ENCODE peak calls at places on chromosomes 5 and 9, in ten cellular contexts. G is cardiac muscle cell, M is uterus, I is heart left ventricle, Y is K562, K is HCT116, P is IMR-90, E is tibial artery, C is breast epithelium, B is transverse colon. Q is an unnamed sample.

GRCh38 chr5:95043234-95043633 is 241.7 kb downstream of the MCTP1 start:
- DNase-seq in G (no peak), M (no peak), I (no peak), Y (no peak), K (no peak), P (no peak), E (no peak), C (no peak), B (no peak), Q (no peak)

GRCh38 chr5:52502591-52502990 is 285.1 kb upstream of the ITGA1 start:
- DNase-seq in G (no peak), M (no peak), I (no peak), Y (no peak), K (no peak), P (no peak), E (no peak), C (no peak), B (no peak), Q (no peak)

GRCh38 chr5:1656271-1656975 is 132.7 kb upstream of the LPCAT1 start:
- DNase-seq in G (no peak), M (no peak), I (no peak), Y (no peak), K (no peak), P (no peak), E (peak; percentile 28), C (no peak), B (no peak), Q (no peak)

GRCh38 chr9:128703616-128704355 is 1.5 kb downstream of the PKN3 start:
- DNase-seq in G (no peak), M (peak; percentile 61), I (peak; percentile 80), Y (peak; percentile 62), K (no peak), P (no peak), E (peak; percentile 72), C (no peak), B (no peak), Q (no peak)

GRCh38 chr5:160628295-160629006 is 206.8 kb downstream of the PTTG1 start:
- DNase-seq in G (no peak), M (no peak), I (no peak), Y (no peak), K (no peak), P (no peak), E (no peak), C (no peak), B (no peak), Q (no peak)

GRCh38 chr5:80964919-80965318 is 4.8 kb downstream of the RASGRF2 start:
- DNase-seq in G (no peak), M (no peak), I (no peak), Y (no peak), K (no peak), P (no peak), E (no peak), C (no peak), B (no peak), Q (no peak)

GRCh38 chr9:95834281-95834907 is 41.1 kb upstream of the ERCC6L2 start:
- DNase-seq in G (peak; percentile 89), M (no peak), I (no peak), Y (peak; percentile 42), K (no peak), P (peak; percentile 61), E (no peak), C (no peak), B (no peak), Q (no peak)

GRCh38 chr5:83157120-83157519 is 79.8 kb downstream of the XRCC4 start:
- DNase-seq in G (no peak), M (no peak), I (no peak), Y (no peak), K (no peak), P (no peak), E (no peak), C (no peak), B (no peak), Q (no peak)

GRCh38 chr9:113352006-113352405 is 2.7 kb downstream of the BSPRY start:
- DNase-seq in G (no peak), M (no peak), I (no peak), Y (no peak), K (no peak), P (no peak), E (no peak), C (no peak), B (no peak), Q (no peak)

GRCh38 chr5:136655429-136655828 is 290.1 kb upstream of the TRPC7 start:
- DNase-seq in G (no peak), M (no peak), I (no peak), Y (no peak), K (no peak), P (peak; percentile 42), E (no peak), C (no peak), B (no peak), Q (peak; percentile 58)

GRCh38 chr5:37757980-37758582 is 81.8 kb downstream of the GDNF start:
- DNase-seq in G (peak; percentile 32), M (no peak), I (no peak), Y (no peak), K (no peak), P (no peak), E (no peak), C (no peak), B (no peak), Q (no peak)
- TF ChIP-seq CTCF in G (peak; percentile 31), M (no peak), I (no peak), Y (peak; percentile 32), K (no peak), P (peak; percentile 39), E (no peak), C (no peak), B (no peak), Q (peak; percentile 1)

GRCh38 chr5:40570408-40571129 is 109.1 kb upstream of the PTGER4 start:
- DNase-seq in G (peak; percentile 29), M (no peak), I (no peak), Y (no peak), K (no peak), P (peak; percentile 90), E (no peak), C (no peak), B (no peak), Q (peak; percentile 91)

GRCh38 chr5:40572947-40573346 is 106.8 kb upstream of the PTGER4 start:
- DNase-seq in G (peak; percentile 73), M (peak; percentile 15), I (no peak), Y (no peak), K (no peak), P (peak; percentile 88), E (no peak), C (no peak), B (no peak), Q (no peak)

GRCh38 chr5:40569549-40570270 is 110.0 kb upstream of the PTGER4 start:
- DNase-seq in G (peak; percentile 23), M (no peak), I (no peak), Y (no peak), K (no peak), P (peak; percentile 26), E (no peak), C (no peak), B (no peak), Q (no peak)

GRCh38 chr5:40572359-40572758 is 107.4 kb upstream of the PTGER4 start:
- DNase-seq in G (peak; percentile 26), M (no peak), I (no peak), Y (no peak), K (no peak), P (no peak), E (no peak), C (no peak), B (no peak), Q (no peak)

DNA sequence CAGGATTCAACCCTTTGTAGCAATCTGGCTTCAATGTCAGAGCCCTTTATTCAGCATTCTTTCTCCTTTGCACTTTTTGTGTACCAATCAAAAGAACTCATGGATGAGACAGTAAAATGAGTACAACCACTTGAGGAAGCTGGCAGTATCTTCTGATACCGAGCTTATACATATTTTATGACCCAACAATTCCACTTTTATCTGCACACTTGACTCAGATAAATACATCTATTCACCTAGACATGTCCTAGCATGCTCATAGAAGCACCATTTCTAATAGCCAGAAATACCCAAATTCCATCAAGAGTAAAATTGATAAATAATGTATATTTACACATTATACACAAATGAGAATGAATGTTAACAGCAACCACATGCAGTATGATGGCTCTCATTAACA is 111.2 kb upstream of the PTGER4 start:
- DNase-seq in G (no peak), M (no peak), I (no peak), Y (no peak), K (no peak), P (no peak), E (no peak), C (no peak), B (no peak), Q (peak; percentile 69)
- H3K4me3 ChIP-seq in G (no peak overlapping the region), M (no peak overlapping the region), I (no peak overlapping the region), Y (no peak overlapping the region), K (no peak overlapping the region), P (no peak overlapping the region), E (no peak overlapping the region), C (no peak overlapping the region), B (no peak overlapping the region), Q (no peak overlapping the region)

GRCh38 chr9:19375536-19375935 is 4.5 kb downstream of the RPS6 start:
- DNase-seq in G (no peak), M (no peak), I (no peak), Y (no peak), K (no peak), P (peak; percentile 58), E (no peak), C (no peak), B (no peak), Q (peak; percentile 17)

GRCh38 chr9:19371942-19372341 is 8.1 kb downstream of the RPS6 start:
- DNase-seq in G (no peak), M (no peak), I (no peak), Y (no peak), K (no peak), P (no peak), E (no peak), C (no peak), B (no peak), Q (peak; percentile 16)

GRCh38 chr9:19372576-19372975 is 7.5 kb downstream of the RPS6 start:
- DNase-seq in G (no peak), M (no peak), I (no peak), Y (no peak), K (no peak), P (no peak), E (no peak), C (no peak), B (no peak), Q (no peak)

GRCh38 chr9:19376931-19377330 is 3.1 kb downstream of the RPS6 start:
- DNase-seq in G (no peak), M (no peak), I (no peak), Y (no peak), K (no peak), P (no peak), E (no peak), C (no peak), B (no peak), Q (no peak)

GRCh38 chr9:19373527-19373926 is 6.5 kb downstream of the RPS6 start:
- DNase-seq in G (no peak), M (no peak), I (no peak), Y (no peak), K (no peak), P (no peak), E (no peak), C (no peak), B (no peak), Q (no peak)
- H3K36me3 ChIP-seq in G (peaks cover 81% of the 10 kb centered on the region), M (no peaks in the 10 kb centered on the region), I (peaks cover 100% of the 10 kb centered on the region), Y (peaks cover 68% of the 10 kb centered on the region), K (peaks cover 37% of the 10 kb centered on the region), P (peaks cover 32% of the 10 kb centered on the region), E (peaks cover 73% of the 10 kb centered on the region), C (peaks cover 7% of the 10 kb centered on the region), B (peaks cover 67% of the 10 kb centered on the region), Q (peaks cover 14% of the 10 kb centered on the region)

DNA sequence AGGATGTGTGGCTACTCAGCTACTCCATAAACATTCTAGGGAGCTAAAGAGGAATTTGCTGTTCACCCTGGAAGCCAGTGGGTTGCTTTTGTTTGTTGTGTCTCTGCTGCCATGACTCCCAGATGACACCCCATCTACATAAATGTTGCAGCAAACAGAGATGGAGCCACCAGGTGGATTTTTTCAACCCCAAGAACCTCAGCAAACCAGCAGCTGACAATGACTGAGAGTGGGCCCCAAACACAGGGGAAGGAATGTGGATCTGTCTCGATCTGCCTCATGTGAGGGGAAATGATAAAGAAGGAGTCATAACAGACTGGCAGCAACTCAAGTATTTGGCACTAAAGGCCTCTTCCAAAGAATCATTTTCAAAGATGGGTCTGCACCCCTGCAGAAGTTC is 132.7 kb upstream of the TNC start:
- DNase-seq in G (peak; percentile 86), M (no peak), I (no peak), Y (no peak), K (no peak), P (peak; percentile 98), E (no peak), C (no peak), B (no peak), Q (peak; percentile 99)
- TF ChIP-seq CTCF in G (no peak), M (no peak), I (no peak), Y (no peak), K (no peak), P (no peak), E (no peak), C (no peak), B (no peak), Q (no peak)

Q was measured in bronchial epithelial cell.